ENCODE peak calls at places on chromosomes 6 and 20, in six cellular contexts. G, A, L, U, R and X are unnamed samples.

GRCh38 chr20:47950103-47950502 is 164.8 kb upstream of the SULF2 start:
- DNase-seq in G (no peak), A (peak), L (no peak), U (peak), R (no peak), X (no peak)

GRCh38 chr20:23928788-23929187 is 49.2 kb upstream of the CST5 start:
- DNase-seq in G (no peak), A (no peak), L (no peak), U (no peak), R (no peak), X (peak)

GRCh38 chr6:134908906-134909516 is 40.9 kb downstream of the ALDH8A1 start:
- DNase-seq in G (peak), A (peak), L (peak), U (peak), R (peak), X (no peak)

GRCh38 chr20:50313827-50314226 is 123.2 kb downstream of the CEBPB start:
- DNase-seq in G (no peak), A (no peak), L (no peak), U (no peak), R (no peak), X (no peak)

GRCh38 chr6:57221191-57221935 is 744 bp downstream of the RAB23 start:
- DNase-seq in G (peak), A (peak), L (no peak), U (peak), R (peak), X (peak)

GRCh38 chr6:166596741-166597507 is 10.4 kb upstream of the RAMACL start:
- DNase-seq in G (no peak), A (no peak), L (no peak), U (no peak), R (no peak), X (no peak)

GRCh38 chr6:105594821-105595220 is 191.9 kb upstream of the PREP start:
- DNase-seq in G (no peak), A (no peak), L (no peak), U (no peak), R (no peak), X (no peak)

GRCh38 chr20:1811621-1812498 is 83.3 kb upstream of the SIRPA start:
- DNase-seq in G (no peak), A (no peak), L (no peak), U (no peak), R (no peak), X (no peak)

GRCh38 chr6:13485923-13486557 is 1.4 kb downstream of the GFOD1 start:
- DNase-seq in G (peak), A (no peak), L (no peak), U (no peak), R (peak), X (no peak)

GRCh38 chr20:13788167-13788834 is 3.5 kb downstream of the NDUFAF5 start:
- DNase-seq in G (peak), A (no peak), L (peak), U (peak), R (no peak), X (peak)

GRCh38 chr6:52984247-52984646 is 10.8 kb downstream of the GSTA4 start:
- DNase-seq in G (no peak), A (no peak), L (no peak), U (no peak), R (no peak), X (no peak)

GRCh38 chr20:63016514-63017075 is 9.8 kb upstream of the BHLHE23 start:
- DNase-seq in G (no peak), A (no peak), L (no peak), U (no peak), R (peak), X (no peak)

GRCh38 chr6:33073431-33073871 is at the start of gene HLA-DPA1:
- DNase-seq in G (peak), A (no peak), L (no peak), U (peak), R (no peak), X (no peak)

GRCh38 chr6:134686071-134686470 is 263.8 kb downstream of the ALDH8A1 start:
- DNase-seq in G (peak), A (no peak), L (no peak), U (no peak), R (no peak), X (no peak)

GRCh38 chr20:40532103-40532502 is 156.9 kb downstream of the MAFB start:
- DNase-seq in G (peak), A (no peak), L (no peak), U (no peak), R (no peak), X (no peak)

GRCh38 chr20:1761116-1761515 is 103.5 kb upstream of the SIRPG start:
- DNase-seq in G (peak), A (no peak), L (no peak), U (peak), R (no peak), X (no peak)

GRCh38 chr6:39092124-39092523 is 22.9 kb downstream of the SAYSD1 start:
- DNase-seq in G (peak), A (no peak), L (no peak), U (no peak), R (no peak), X (no peak)

GRCh38 chr20:41627611-41628244 is 9.6 kb upstream of the CHD6 start:
- DNase-seq in G (no peak), A (no peak), L (no peak), U (no peak), R (no peak), X (no peak)